ENCODE peak calls at places on chromosomes 3 and 15, in nine cellular contexts. E is dorsolateral prefrontal cortex; C is frontal cortex; L is substantia nigra; F is SJSA1; U is KBM-7; Y is naive thymus-derived CD4-positive, alpha-beta T cell; T is activated T-helper 1 cell treated with anti-CD3 and anti-CD28 coated beads, Interleukin-12 subunit alpha, Interleukin-12 subunit beta, Interleukin-2, Interleukin-4 antibody, amounts not matched to agents 30 ng/mL and 10 ng/mL and 1 ng/mL, durations not matched to agents 14 hours and 24 hours and 36 hours; X is activated T-cell treated with anti-CD3 and anti-CD28 coated beads, Interleukin-2, amount 50 U/mL, for 72 hours. P is an unnamed sample.

GRCh38 chr3:148604270-148605085 is 93.2 kb upstream of the AGTR1 start:
- DNase-seq in X (no peak), C (no peak), L (no peak), U (no peak), E (no peak), T (no peak), F (peak; percentile 59), Y (no peak), P (no peak)

GRCh38 chr3:132641837-132642538 is 17.6 kb downstream of the ACAD11 start:
- DNase-seq in U (peak; percentile 80), X (no peak), F (peak; percentile 25), Y (peak; percentile 45), T (no peak), L (no peak), C (no peak), E (no peak), P (no peak)

GRCh38 chr3:50671331-50671730 is 3.4 kb upstream of the DOCK3 start:
- DNase-seq in F (peak; percentile 77), L (no peak), C (no peak), U (peak; percentile 40), E (no peak), X (no peak), T (no peak), Y (no peak), P (peak; percentile 66)

GRCh38 chr3:40302784-40303183 is 6.7 kb upstream of the EIF1B start:
- DNase-seq in C (no peak), F (no peak), U (no peak), T (no peak), L (no peak), Y (no peak), X (no peak), E (no peak), P (no peak)

GRCh38 chr15:28919201-28919627 is 33.4 kb downstream of the APBA2 start:
- DNase-seq in U (no peak), E (no peak), Y (no peak), T (no peak), X (peak; percentile 46), C (no peak), L (no peak), F (no peak), P (no peak)

GRCh38 chr15:48547305-48547704 is 98.2 kb downstream of the FBN1 start:
- DNase-seq in T (no peak), Y (no peak), E (no peak), X (no peak), C (no peak), F (peak; percentile 38), U (no peak), L (no peak), P (no peak)

GRCh38 chr3:100936931-100937330 is 56.3 kb downstream of the ABI3BP start:
- DNase-seq in F (no peak), U (no peak), X (no peak), T (no peak), Y (no peak), C (no peak), E (no peak), L (no peak), P (no peak)

GRCh38 chr3:101848326-101848725 is 988 bp upstream of the NFKBIZ start:
- DNase-seq in F (no peak), E (no peak), T (no peak), Y (no peak), L (no peak), C (no peak), X (no peak), U (no peak), P (no peak)

GRCh38 chr3:129065727-129066087 is 5.1 kb downstream of the GP9 start:
- DNase-seq in F (no peak), U (no peak), C (no peak), Y (no peak), L (no peak), X (no peak), T (no peak), E (no peak), P (no peak)

GRCh38 chr15:73685561-73685960 is 1.4 kb downstream of the CD276 start:
- DNase-seq in L (no peak), C (no peak), F (no peak), U (no peak), X (no peak), E (no peak), T (no peak), Y (no peak), P (no peak)

GRCh38 chr3:169324454-169324789 is 339.1 kb downstream of the MECOM start:
- DNase-seq in Y (no peak), E (no peak), F (no peak), X (no peak), U (no peak), L (no peak), T (no peak), C (no peak), P (no peak)

GRCh38 chr15:79101866-79102581 is 11.4 kb upstream of the RASGRF1 start:
- DNase-seq in F (no peak), U (no peak), L (no peak), Y (no peak), E (no peak), T (no peak), C (no peak), X (no peak), P (no peak)

GRCh38 chr3:64650710-64651109 is 37.1 kb downstream of the ADAMTS9 start:
- DNase-seq in F (peak; percentile 72), C (no peak), U (no peak), Y (no peak), X (no peak), T (no peak), E (no peak), L (no peak), P (no peak)

GRCh38 chr3:126745760-126746394 is 41.8 kb downstream of the CHCHD6 start:
- DNase-seq in X (no peak), L (no peak), E (no peak), F (peak; percentile 2), U (no peak), T (no peak), Y (no peak), C (no peak), P (no peak)

GRCh38 chr3:64063207-64063981 is 40.1 kb upstream of the PSMD6 start:
- DNase-seq in U (no peak), Y (no peak), T (no peak), L (no peak), X (no peak), F (peak; percentile 69), C (no peak), E (no peak), P (no peak)

GRCh38 chr3:175386630-175387029 is 527.5 kb downstream of the NAALADL2 start:
- DNase-seq in X (no peak), E (no peak), U (no peak), F (peak; percentile 44), Y (no peak), L (no peak), C (no peak), T (no peak), P (no peak)

GRCh38 chr3:30342319-30343060 is 263.9 kb upstream of the TGFBR2 start:
- DNase-seq in F (peak; percentile 64), L (no peak), Y (no peak), C (no peak), T (no peak), X (peak; percentile 42), E (no peak), U (no peak), P (no peak)

GRCh38 chr3:47473391-47473790 is 2.4 kb downstream of the SCAP start:
- DNase-seq in F (no peak), X (no peak), Y (no peak), C (no peak), T (no peak), L (no peak), U (no peak), E (no peak), P (no peak)

GRCh38 chr3:34229871-34230270 is 431.4 kb downstream of the PDCD6IP start:
- DNase-seq in L (no peak), T (no peak), E (no peak), X (no peak), F (no peak), Y (no peak), U (no peak), C (no peak), P (no peak)

GRCh38 chr3:65871305-65872141 is 167.2 kb downstream of the MAGI1 start:
- DNase-seq in F (no peak), L (no peak), Y (no peak), C (no peak), T (no peak), U (no peak), X (no peak), E (peak; percentile 29), P (peak; percentile 67)

GRCh38 chr3:35524851-35525250 is 114.5 kb upstream of the ARPP21 start:
- DNase-seq in F (no peak), X (no peak), T (no peak), L (no peak), C (no peak), E (no peak), Y (no peak), U (no peak), P (no peak)

GRCh38 chr3:171066216-171066615 is 39.7 kb upstream of the SLC2A2 start:
- DNase-seq in F (no peak), E (no peak), X (no peak), L (no peak), Y (no peak), C (no peak), U (no peak), T (no peak), P (no peak)

GRCh38 chr3:64388886-64389285 is 163.6 kb upstream of the PRICKLE2 start:
- DNase-seq in L (no peak), F (peak; percentile 30), C (no peak), Y (no peak), T (no peak), U (no peak), X (no peak), E (no peak), P (no peak)

GRCh38 chr15:62068071-62068786 is 1.5 kb downstream of the C2CD4A start:
- DNase-seq in T (peak; percentile 2), U (peak; percentile 73), C (no peak), Y (peak; percentile 8), E (no peak), X (peak; percentile 33), F (peak; percentile 57), L (no peak), P (no peak)

GRCh38 chr3:113276581-113277080 is 65.3 kb downstream of the BOC start:
- DNase-seq in X (no peak), Y (no peak), L (no peak), T (no peak), C (peak; percentile 36), F (no peak), U (no peak), E (no peak), P (no peak)

GRCh38 chr3:104715972-104716371 is 650.7 kb upstream of the ALCAM start:
- DNase-seq in E (no peak), T (no peak), C (no peak), F (no peak), L (no peak), U (no peak), Y (no peak), X (no peak), P (no peak)

GRCh38 chr15:25242957-25243799 is 195.6 kb downstream of the UBE3A start:
- DNase-seq in L (no peak), C (no peak), X (no peak), F (no peak), Y (no peak), E (peak; percentile 1), U (no peak), T (no peak), P (no peak)

GRCh38 chr3:16304065-16305010 is 39.3 kb downstream of the OXNAD1 start:
- DNase-seq in U (no peak), E (no peak), L (no peak), X (peak; percentile 43), T (no peak), Y (no peak), C (no peak), F (no peak), P (no peak)

GRCh38 chr15:59892995-59893394 is 111.1 kb upstream of the FOXB1 start:
- DNase-seq in L (no peak), C (no peak), X (no peak), U (peak; percentile 23), E (no peak), T (no peak), F (no peak), Y (peak; percentile 3), P (no peak)

GRCh38 chr3:67389176-67389575 is 265.2 kb downstream of the SUCLG2 start:
- DNase-seq in F (no peak), E (no peak), U (peak; percentile 91), X (no peak), C (no peak), L (no peak), T (no peak), Y (no peak), P (no peak)

GRCh38 chr15:58086479-58086878 is 21.0 kb upstream of the ALDH1A2 start:
- DNase-seq in C (no peak), X (no peak), T (no peak), Y (no peak), F (no peak), U (no peak), L (no peak), E (no peak), P (no peak)